ENCODE peak calls at places on chromosomes 11 and 22, in ten cellular contexts. B is CD8-positive, alpha-beta T cell; H is IMR-90; X is heart left ventricle; R is mucosa of descending colon; Z is CD8-positive, alpha-beta memory T cell; N is tibial artery; C is GM23338; V is cardiac muscle cell; M is ovary. A is an unnamed sample. For H3K36me3 and H3K4me1, the result is how much of the 10 kb centered on the place peaks cover.

GRCh38 chr22:47030881-47031627 is 268.6 kb downstream of the TBC1D22A start:
- DNase-seq in R (peak), H (no peak), X (peak), N (peak), B (no peak), M (no peak), Z (no peak), V (no peak), C (no peak), A (peak)

GRCh38 chr11:94650756-94651155 is 83.6 kb downstream of the PIWIL4 start:
- DNase-seq in X (peak), V (no peak), H (peak), Z (no peak), C (no peak), B (no peak), N (peak), M (peak), R (peak), A (peak)

GRCh38 chr22:25086902-25087282 is 112.8 kb upstream of the CRYBB3 start:
- DNase-seq in B (no peak), V (no peak), C (no peak), N (no peak), H (no peak), X (no peak), Z (no peak), R (no peak), M (no peak), A (no peak)

GRCh38 chr11:9701799-9702198 is 37.9 kb downstream of the SWAP70 start:
- DNase-seq in R (no peak), H (no peak), V (no peak), Z (no peak), X (no peak), C (no peak), M (no peak), N (no peak), B (no peak), A (no peak)

GRCh38 chr11:119319702-119320592 is 3.0 kb upstream of the MCAM start:
- DNase-seq in Z (no peak), B (no peak), C (no peak), R (peak), H (no peak), V (no peak), X (peak), N (peak), M (peak), A (no peak)

GRCh38 chr11:76638267-76639197 is 32.0 kb downstream of the LRRC32 start:
- DNase-seq in V (no peak), X (no peak), C (no peak), N (no peak), M (no peak), B (no peak), Z (no peak), H (no peak), R (no peak), A (no peak)

GRCh38 chr22:23688571-23688970 is 2.2 kb upstream of the RGL4 start:
- DNase-seq in C (no peak), M (no peak), N (no peak), V (no peak), Z (no peak), H (no peak), X (no peak), B (no peak), R (no peak), A (no peak)

GRCh38 chr11:94450061-94450460 is 43.6 kb downstream of the MRE11 start:
- DNase-seq in Z (no peak), N (no peak), V (no peak), H (peak), C (no peak), B (no peak), X (no peak), R (no peak), M (no peak), A (no peak)

GRCh38 chr11:119367661-119368120 is 13.8 kb downstream of the USP2 start:
- DNase-seq in R (peak), V (no peak), N (no peak), C (no peak), Z (no peak), H (no peak), M (no peak), B (no peak), X (peak), A (no peak)

GRCh38 chr11:117199061-117199915 is at the start of gene TAGLN:
- DNase-seq in M (peak), C (peak), B (no peak), N (peak), Z (no peak), X (peak), H (peak), R (peak), V (peak), A (peak)

GRCh38 chr22:41285441-41285819 is 557 bp downstream of the RANGAP1 start:
- DNase-seq in C (peak), R (peak), Z (peak), M (peak), B (peak), X (peak), V (peak), H (peak), N (peak), A (peak)

GRCh38 chr22:48581206-48581766 is 1246.4 kb downstream of the BRD1 start:
- DNase-seq in H (no peak), B (no peak), V (no peak), M (no peak), R (peak), X (peak), C (no peak), Z (no peak), N (no peak), A (peak)

GRCh38 chr11:47983464-47984397 is 3.4 kb downstream of the PTPRJ start:
- DNase-seq in N (no peak), R (no peak), Z (no peak), X (no peak), C (no peak), V (no peak), B (no peak), M (no peak), H (peak), A (no peak)

GRCh38 chr11:100808904-100809491 is 121.9 kb downstream of the ARHGAP42 start:
- DNase-seq in X (no peak), N (no peak), B (no peak), R (no peak), Z (no peak), C (peak), V (no peak), M (no peak), H (peak), A (no peak)

GRCh38 chr11:117259417-117259816 is 26.9 kb downstream of the RNF214 start:
- DNase-seq in X (no peak), H (peak), C (no peak), N (no peak), V (no peak), B (no peak), M (no peak), Z (no peak), R (no peak), A (no peak)

GRCh38 chr11:67700548-67701262 is 26.3 kb upstream of the ALDH3B2 start:
- DNase-seq in B (no peak), C (no peak), N (no peak), M (no peak), H (no peak), X (no peak), V (no peak), Z (no peak), R (no peak), A (no peak)

GRCh38 chr11:119616586-119617342 is 112.2 kb downstream of the NECTIN1 start:
- DNase-seq in H (no peak), R (no peak), V (no peak), X (no peak), N (no peak), B (no peak), C (no peak), M (no peak), Z (no peak), A (no peak)

GRCh38 chr11:34027516-34028406 is 23.8 kb upstream of the CAPRIN1 start:
- DNase-seq in M (no peak), B (no peak), H (no peak), V (no peak), Z (no peak), N (no peak), R (no peak), X (no peak), C (no peak), A (no peak)

GRCh38 chr22:44360686-44361381 is 48.1 kb upstream of the SHISAL1 start:
- DNase-seq in R (peak), V (no peak), N (peak), H (peak), C (peak), X (peak), M (peak), Z (no peak), B (no peak), A (peak)

GRCh38 chr22:38112361-38112760 is 1.9 kb upstream of the BAIAP2L2 start:
- DNase-seq in H (no peak), X (peak), M (no peak), N (no peak), V (no peak), C (no peak), Z (no peak), R (no peak), B (no peak), A (no peak)

GRCh38 chr11:76654980-76655379 is 15.6 kb downstream of the LRRC32 start:
- DNase-seq in H (no peak), Z (no peak), N (no peak), M (no peak), V (no peak), C (no peak), B (no peak), R (no peak), X (no peak), A (no peak)

GRCh38 chr22:41531422-41531727 is 12.9 kb downstream of the POLR3H start:
- DNase-seq in X (no peak), B (no peak), R (no peak), N (no peak), Z (no peak), M (no peak), C (no peak), H (no peak), V (no peak), A (no peak)

GRCh38 chr22:46726066-46726985 is 11.7 kb downstream of the CERK start:
- DNase-seq in M (no peak), N (no peak), C (no peak), H (no peak), V (no peak), Z (no peak), R (peak), X (no peak), B (no peak), A (no peak)

GRCh38 chr11:123521001-123521400 is 90.9 kb downstream of the GRAMD1B start:
- DNase-seq in C (no peak), X (no peak), N (no peak), R (no peak), H (no peak), M (no peak), B (no peak), V (no peak), Z (no peak), A (no peak)

GRCh38 chr22:31945478-31945815 is 1.1 kb downstream of the YWHAH start:
- DNase-seq in V (no peak), H (no peak), B (no peak), M (no peak), X (no peak), N (no peak), Z (no peak), C (no peak), R (no peak), A (no peak)

GRCh38 chr22:45718391-45718790 is 46.8 kb downstream of the ATXN10 start:
- DNase-seq in H (no peak), V (no peak), M (no peak), R (no peak), N (no peak), X (no peak), B (no peak), Z (no peak), C (no peak), A (no peak)

GRCh38 chr11:18743900-18744514 is 18.0 kb upstream of the IGSF22 start:
- DNase-seq in V (no peak), M (no peak), N (no peak), X (no peak), R (no peak), Z (no peak), H (no peak), B (no peak), C (no peak), A (no peak)

GRCh38 chr11:36151933-36152580 is 137.2 kb downstream of the COMMD9 start:
- DNase-seq in N (no peak), R (no peak), H (no peak), M (no peak), C (no peak), V (no peak), Z (no peak), B (no peak), X (no peak), A (no peak)

DNA sequence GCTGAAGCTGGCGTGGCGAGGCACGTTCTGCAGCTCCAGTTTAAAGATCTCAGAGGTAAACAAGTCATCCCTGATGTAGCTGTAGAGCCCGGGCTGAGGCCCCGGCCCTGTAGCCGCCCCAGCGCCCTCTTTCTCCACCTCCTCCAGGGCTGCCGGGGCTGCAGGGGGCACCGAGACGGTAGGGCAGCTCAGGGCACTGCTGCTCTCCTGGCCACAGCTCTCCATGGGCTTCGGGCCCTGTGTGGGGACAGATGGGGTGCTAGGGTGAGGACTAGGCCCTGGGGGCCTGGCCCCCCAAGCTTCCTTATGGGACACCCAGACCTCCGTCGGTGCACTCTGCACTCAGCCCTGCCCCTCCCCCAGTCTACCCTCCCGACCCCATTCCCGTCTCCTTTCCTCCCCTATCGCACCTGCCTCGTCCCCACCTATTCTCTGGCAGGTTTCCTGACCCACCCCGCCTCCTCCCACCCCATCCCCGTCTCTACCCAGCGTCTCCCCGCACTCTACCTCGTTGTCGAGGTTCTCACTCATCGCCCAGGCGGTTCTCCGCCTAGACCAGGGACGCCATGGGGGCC is 559 bp downstream of the RANBP1 start:
- DNase-seq in M (peak), C (peak), H (no peak), R (peak), N (no peak), X (peak), Z (no peak), B (no peak), V (no peak), A (no peak)
- H3K36me3 ChIP-seq in M (under half), C (under half), H (half or more), R (under half), N (half or more), X (half or more), Z (half or more), B (under half), V (under half), A (half or more)

DNA sequence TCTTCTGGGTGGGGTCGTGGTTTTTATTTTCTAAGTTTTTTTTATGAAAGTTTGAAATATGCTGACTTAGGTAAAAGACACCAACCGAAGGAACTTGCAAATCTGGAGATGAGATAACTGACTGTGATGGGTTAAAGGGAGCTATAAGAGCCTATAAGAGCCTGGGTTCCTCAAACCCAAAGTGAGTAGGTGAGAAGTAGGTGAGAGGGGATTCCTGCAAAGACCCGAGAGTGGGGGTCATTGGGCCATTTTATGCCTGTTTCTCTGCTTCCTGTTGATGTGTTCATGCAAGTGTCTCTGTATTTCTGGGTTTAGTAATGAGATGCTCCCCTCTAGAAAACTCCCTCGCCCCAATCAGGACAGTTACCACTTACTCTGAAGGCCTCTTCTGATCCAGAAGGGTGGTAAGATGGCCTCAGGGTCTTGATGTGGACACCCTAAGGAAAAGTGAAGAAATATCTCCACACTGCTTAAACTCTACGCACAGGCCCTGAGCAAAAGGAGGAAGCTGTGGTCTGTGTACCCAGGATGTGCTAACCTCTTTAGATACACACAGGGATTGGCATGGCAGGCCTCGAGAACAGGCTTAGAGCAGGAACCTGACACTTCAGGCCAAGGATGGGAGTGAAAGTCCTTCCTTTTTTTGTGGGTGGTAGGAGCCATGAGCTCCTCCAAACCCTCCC is 1.8 kb downstream of the FLI1 start:
- DNase-seq in N (peak), C (no peak), X (no peak), B (peak), H (no peak), M (no peak), V (no peak), R (no peak), Z (no peak), A (peak)
- H3K4me1 ChIP-seq in N (under half), C (under half), X (under half), B (half or more), H (under half), M (under half), V (under half), R (under half), Z (half or more), A (half or more)

GRCh38 chr22:42814616-42815015 is 42.5 kb downstream of the ARFGAP3 start:
- DNase-seq in C (no peak), N (no peak), V (no peak), R (no peak), X (no peak), B (no peak), Z (no peak), H (no peak), M (no peak), A (no peak)
- H3K36me3 ChIP-seq in C (under half), N (half or more), V (under half), R (under half), X (half or more), B (under half), Z (under half), H (under half), M (under half), A (half or more)

GRCh38 chr11:46722566-46723358 is 3.7 kb downstream of the F2 start:
- DNase-seq in R (no peak), M (no peak), N (no peak), B (no peak), H (no peak), C (no peak), V (no peak), X (no peak), Z (no peak), A (no peak)

GRCh38 chr11:46719543-46720218 is 668 bp downstream of the F2 start:
- DNase-seq in N (no peak), R (no peak), B (no peak), M (no peak), C (no peak), Z (no peak), H (no peak), X (no peak), V (no peak), A (no peak)

GRCh38 chr11:46719048-46719542 is at the start of gene F2:
- DNase-seq in R (no peak), H (no peak), X (no peak), C (no peak), V (no peak), N (no peak), B (no peak), Z (no peak), M (no peak), A (no peak)

GRCh38 chr11:46721286-46721685 is 2.3 kb downstream of the F2 start:
- DNase-seq in R (no peak), X (no peak), H (no peak), V (no peak), B (no peak), Z (no peak), N (no peak), M (no peak), C (no peak), A (no peak)

GRCh38 chr11:46718155-46719019 is 626 bp upstream of the F2 start:
- DNase-seq in N (no peak), R (peak), H (no peak), M (no peak), B (no peak), X (no peak), V (no peak), C (peak), Z (no peak), A (no peak)
- H3K4me1 ChIP-seq in N (under half), R (under half), H (under half), M (under half), B (under half), X (under half), V (under half), C (under half), Z (under half), A (under half)

GRCh38 chr11:45322891-45323597 is 36.9 kb upstream of the SYT13 start:
- DNase-seq in X (no peak), N (peak), B (no peak), C (no peak), Z (no peak), V (no peak), R (no peak), H (no peak), M (no peak), A (no peak)
- H3K36me3 ChIP-seq in X (under half), N (under half), B (under half), C (under half), Z (under half), V (under half), R (under half), H (under half), M (under half), A (under half)

DNA sequence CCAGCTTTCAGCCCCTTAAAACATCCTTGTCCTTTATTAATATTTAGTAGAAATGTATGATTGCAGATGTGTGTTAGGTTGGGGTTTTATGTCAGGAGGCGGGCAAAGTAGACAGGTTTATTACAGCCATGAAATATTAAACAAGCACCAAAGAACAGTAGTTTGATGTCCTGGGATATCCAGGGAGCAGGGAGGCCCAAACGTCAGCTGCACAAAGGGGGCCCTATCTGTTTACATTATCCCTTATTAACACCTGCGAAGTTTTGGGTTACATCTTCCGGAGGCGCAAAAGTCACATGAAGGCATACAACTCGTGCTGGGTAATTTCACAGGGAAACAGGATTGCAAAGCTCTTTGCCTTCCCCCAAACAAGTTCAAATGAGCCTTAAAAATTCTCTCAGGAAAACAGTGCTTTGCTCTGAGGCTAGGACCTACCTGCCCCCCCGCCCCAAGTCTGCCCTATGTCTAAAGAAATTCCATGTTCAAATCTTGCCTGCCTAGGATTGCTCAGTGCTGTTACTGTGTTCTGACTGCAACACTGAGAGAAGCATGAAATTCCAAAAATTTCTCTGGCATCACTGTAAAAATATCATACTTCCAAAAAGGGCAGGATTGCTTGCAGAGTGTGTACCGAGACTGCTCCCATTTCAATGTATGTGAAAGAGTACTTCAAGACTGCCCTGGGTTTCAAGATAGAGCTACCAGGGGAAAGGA is 8.9 kb downstream of the MN1 start:
- DNase-seq in X (no peak), B (no peak), N (no peak), M (no peak), Z (no peak), V (no peak), C (no peak), R (no peak), H (no peak), A (no peak)
- H3K4me1 ChIP-seq in X (under half), B (under half), N (half or more), M (under half), Z (under half), V (half or more), C (half or more), R (under half), H (under half), A (under half)

A was measured in lower lobe of right lung.